ENCODE peak calls at places on chromosomes 3 and 15, in nine cellular contexts. V is choroid plexus epithelial cell, U is GM13976, X is GM23338, A is left ventricle myocardium inferior, T is NB4, F is nephron progenitor cell, W is AG04450, N is spleen. K is an unnamed sample.

GRCh38 chr15:45442497-45443135 is 64.3 kb upstream of the GATM start:
- DNase-seq in W (no peak), T (no peak), V (peak), X (peak), U (no peak), A (no peak), N (peak), F (no peak), K (no peak)

GRCh38 chr3:62167566-62168262 is 205.6 kb downstream of the FEZF2 start:
- DNase-seq in F (no peak), V (no peak), U (no peak), X (no peak), T (no peak), N (no peak), A (no peak), W (no peak), K (no peak)

GRCh38 chr15:101092186-101092866 is 159.5 kb downstream of the CHSY1 start:
- DNase-seq in F (no peak), T (no peak), A (no peak), W (no peak), U (no peak), X (no peak), N (no peak), V (peak), K (no peak)

GRCh38 chr3:30626443-30627181 is 20.2 kb downstream of the TGFBR2 start:
- DNase-seq in W (no peak), V (peak), U (no peak), N (no peak), X (no peak), F (no peak), A (no peak), T (no peak), K (no peak)

GRCh38 chr3:113269661-113270060 is 58.3 kb downstream of the BOC start:
- DNase-seq in F (no peak), A (no peak), W (no peak), V (no peak), N (no peak), T (no peak), X (no peak), U (no peak), K (no peak)

GRCh38 chr3:113663324-113663750 is 33.1 kb downstream of the USF3 start:
- DNase-seq in U (no peak), W (no peak), A (no peak), F (no peak), V (no peak), X (no peak), T (no peak), N (no peak), K (no peak)

GRCh38 chr3:12522721-12523120 is 22.6 kb downstream of the MKRN2OS start:
- DNase-seq in U (no peak), A (peak), W (no peak), T (no peak), N (no peak), V (no peak), X (no peak), F (no peak), K (no peak)

GRCh38 chr15:33194237-33194636 is 277 bp downstream of the FMN1 start:
- DNase-seq in U (no peak), V (no peak), N (peak), F (peak), A (no peak), W (no peak), T (no peak), X (peak), K (peak)

GRCh38 chr3:138598534-138598933 is 4.5 kb upstream of the CEP70 start:
- DNase-seq in V (no peak), X (no peak), T (no peak), A (no peak), W (no peak), F (no peak), N (no peak), U (no peak), K (no peak)

GRCh38 chr15:95235033-95235432 is 1003.7 kb downstream of the MCTP2 start:
- DNase-seq in F (no peak), T (no peak), N (no peak), A (no peak), U (no peak), W (no peak), X (no peak), V (no peak), K (no peak)

GRCh38 chr3:55467099-55467498 is 20.0 kb downstream of the WNT5A start:
- DNase-seq in T (no peak), U (no peak), X (no peak), W (no peak), F (no peak), V (peak), N (no peak), A (no peak), K (no peak)

GRCh38 chr15:47792231-47792630 is 74.9 kb downstream of the SEMA6D start:
- DNase-seq in T (no peak), W (no peak), A (no peak), X (no peak), U (no peak), F (no peak), N (no peak), V (no peak), K (no peak)
- TF ChIP-seq CTCF in T (no peak), W (no peak), A (no peak), X (no peak), U (no peak), F (no peak), N (no peak), V (no peak), K (no peak)

GRCh38 chr15:78083186-78083585 is 5.7 kb upstream of the TBC1D2B start:
- DNase-seq in F (no peak), N (no peak), T (no peak), X (no peak), A (no peak), V (no peak), U (no peak), W (no peak), K (no peak)
- TF ChIP-seq CTCF in F (no peak), N (no peak), T (no peak), X (no peak), A (no peak), V (no peak), U (no peak), W (no peak), K (no peak)

GRCh38 chr15:68372291-68372811 is 59.6 kb downstream of the ITGA11 start:
- DNase-seq in A (no peak), X (peak), N (no peak), U (no peak), V (peak), T (peak), W (no peak), F (peak), K (no peak)
- TF ChIP-seq CTCF in A (peak), X (peak), N (no peak), U (no peak), V (peak), T (peak), W (peak), F (peak), K (peak)

GRCh38 chr15:79209690-79210089 is 72.8 kb upstream of the ANKRD34C start:
- DNase-seq in F (peak), A (no peak), V (no peak), W (no peak), T (no peak), X (peak), U (no peak), N (no peak), K (peak)
- TF ChIP-seq CTCF in F (peak), A (no peak), V (no peak), W (peak), T (peak), X (peak), U (no peak), N (no peak), K (peak)

DNA sequence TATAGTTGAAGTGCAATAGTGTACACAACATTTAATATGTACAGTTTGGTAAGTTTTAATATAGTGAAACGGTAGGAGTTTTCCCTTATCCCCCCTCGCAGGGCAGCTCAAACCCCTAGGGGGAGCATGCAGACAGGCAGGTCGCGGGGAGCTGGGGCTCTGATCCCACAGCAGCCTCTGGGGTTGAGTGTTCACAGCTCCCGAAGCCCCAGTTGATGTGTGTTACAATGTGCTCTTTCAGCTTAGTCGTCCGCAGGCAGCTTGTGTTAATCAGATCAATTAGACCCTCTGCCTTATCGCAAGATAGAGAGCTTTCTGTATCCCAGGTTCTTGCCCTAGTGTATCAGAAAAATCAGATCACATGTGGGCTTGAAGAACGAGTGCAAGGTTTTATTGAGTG is 143.1 kb upstream of the CHRNA7 start:
- DNase-seq in U (no peak), F (peak), W (no peak), A (no peak), X (peak), N (no peak), V (no peak), T (no peak), K (no peak)
- TF ChIP-seq CTCF in U (no peak), F (peak), W (no peak), A (peak), X (peak), N (no peak), V (no peak), T (no peak), K (peak)

GRCh38 chr3:57464011-57464410 is 80.1 kb downstream of the DNAH12 start:
- DNase-seq in V (no peak), T (no peak), N (no peak), X (no peak), W (no peak), F (no peak), A (no peak), U (no peak), K (no peak)

GRCh38 chr3:57464801-57465200 is 79.3 kb downstream of the DNAH12 start:
- DNase-seq in U (no peak), A (no peak), F (no peak), V (peak), X (peak), N (no peak), W (no peak), T (peak), K (no peak)
- TF ChIP-seq CTCF in U (no peak), A (no peak), F (no peak), V (peak), X (peak), N (no peak), W (peak), T (no peak), K (peak)

DNA sequence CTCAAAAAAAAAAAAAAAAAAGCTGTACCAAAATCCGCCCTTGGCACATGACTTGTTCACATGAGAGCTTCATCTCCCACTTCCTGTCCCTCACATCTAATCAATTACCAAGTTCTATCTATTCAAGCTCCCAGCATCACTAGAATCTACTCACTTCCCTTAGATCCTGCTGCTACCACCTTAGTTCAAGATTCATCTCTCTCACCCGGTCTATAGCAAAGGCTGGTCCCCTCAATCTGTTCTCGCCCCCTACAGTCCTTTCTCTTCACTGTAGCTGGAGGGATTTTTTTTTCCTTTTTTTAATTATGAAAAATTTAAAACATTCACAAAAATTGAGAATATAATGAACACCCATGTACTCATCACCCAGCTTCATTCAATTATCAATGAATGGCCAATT is 16.7 kb upstream of the GPR160 start:
- DNase-seq in T (peak), F (no peak), N (no peak), X (peak), V (peak), W (no peak), U (no peak), A (no peak), K (no peak)
- TF ChIP-seq CTCF in T (peak), F (no peak), N (no peak), X (peak), V (peak), W (peak), U (no peak), A (peak), K (peak)

K was measured in progenitor cell of endocrine pancreas.